ENCODE peak calls at places on chromosome 11, in ten cellular contexts. F is SK-N-SH, R is cardiac muscle cell, E is foreskin fibroblast, B is transverse colon, Q is B cell, X is Caco-2, J is omental fat pad, M is PC-9, H is IMR-90. T is an unnamed sample.

GRCh38 chr11:1830119-1830499 is 4.7 kb upstream of the SYT8 start:
- DNase-seq in H (no peak), B (no peak), E (no peak), M (peak), X (no peak), Q (no peak), F (no peak), R (no peak), J (no peak), T (no peak)

GRCh38 chr11:64632237-64632636 is 41.2 kb downstream of the SLC22A12 start:
- DNase-seq in F (no peak), J (no peak), M (no peak), H (no peak), X (no peak), B (no peak), Q (no peak), E (no peak), R (no peak), T (no peak)

GRCh38 chr11:126890561-126890960 is 110.0 kb downstream of the KIRREL3 start:
- DNase-seq in E (no peak), R (peak), M (no peak), H (no peak), B (no peak), J (no peak), F (no peak), X (no peak), Q (no peak), T (no peak)

GRCh38 chr11:67392182-67392715 is 463 bp downstream of the RAD9A start:
- DNase-seq in B (no peak), X (no peak), R (no peak), F (no peak), M (peak), E (no peak), Q (no peak), H (no peak), J (no peak), T (no peak)

GRCh38 chr11:118230088-118230487 is 5.3 kb upstream of the JAML start:
- DNase-seq in J (no peak), H (no peak), E (no peak), B (no peak), X (no peak), M (no peak), F (no peak), Q (no peak), R (no peak), T (no peak)

GRCh38 chr11:1298695-1299492 is 10.5 kb downstream of the TOLLIP start:
- DNase-seq in M (peak), X (peak), Q (peak), E (peak), H (peak), F (no peak), B (peak), J (peak), R (peak), T (peak)

GRCh38 chr11:31805629-31806185 is 5.4 kb downstream of the PAX6 start:
- DNase-seq in F (peak), Q (no peak), E (no peak), X (no peak), B (no peak), J (no peak), H (no peak), R (no peak), M (no peak), T (no peak)

GRCh38 chr11:1481861-1482441 is 4.6 kb downstream of the MOB2 start:
- DNase-seq in X (no peak), B (no peak), M (no peak), E (no peak), Q (no peak), F (no peak), H (no peak), R (no peak), J (no peak), T (no peak)

GRCh38 chr11:7272373-7272772 is 20.7 kb downstream of the SYT9 start:
- DNase-seq in M (no peak), R (no peak), J (no peak), X (no peak), Q (no peak), B (no peak), H (no peak), E (no peak), F (no peak), T (no peak)

GRCh38 chr11:9760180-9760550 is 96.3 kb downstream of the SWAP70 start:
- DNase-seq in B (peak), E (peak), X (no peak), R (no peak), H (peak), M (no peak), F (no peak), Q (no peak), J (peak), T (no peak)

GRCh38 chr11:117179048-117179999 is 781 bp downstream of the SIDT2 start:
- DNase-seq in B (peak), M (peak), X (peak), J (peak), Q (peak), F (no peak), H (no peak), E (no peak), R (peak), T (no peak)

GRCh38 chr11:34439521-34440258 is 956 bp downstream of the CAT start:
- DNase-seq in X (peak), Q (no peak), R (no peak), M (no peak), H (no peak), E (no peak), B (peak), J (no peak), F (peak), T (no peak)

GRCh38 chr11:2301631-2302272 is at the start of the genes C11orf21 and TSPAN32:
- DNase-seq in F (no peak), R (peak), H (peak), J (peak), Q (peak), M (no peak), E (no peak), B (peak), X (no peak), T (no peak)

GRCh38 chr11:512895-513595 is 6.0 kb upstream of the RNH1 start:
- DNase-seq in J (no peak), E (no peak), H (no peak), X (no peak), M (no peak), F (no peak), B (no peak), R (no peak), Q (no peak), T (no peak)

GRCh38 chr11:6568191-6568918 is 35.1 kb downstream of the RRP8 start:
- DNase-seq in F (no peak), J (no peak), B (no peak), E (peak), M (no peak), R (peak), Q (no peak), X (no peak), H (peak), T (peak)

GRCh38 chr11:70250876-70251275 is 19.6 kb upstream of the PPFIA1 start:
- DNase-seq in M (no peak), E (no peak), J (no peak), Q (no peak), B (no peak), H (no peak), F (no peak), X (no peak), R (no peak), T (no peak)

GRCh38 chr11:106178361-106178760 is 100.9 kb downstream of the AASDHPPT start:
- DNase-seq in H (no peak), Q (no peak), J (no peak), X (no peak), F (no peak), R (no peak), E (no peak), B (no peak), M (no peak), T (no peak)

GRCh38 chr11:2818503-2818902 is 67.1 kb downstream of the CDKN1C start:
- DNase-seq in X (no peak), B (no peak), Q (no peak), H (no peak), R (no peak), F (no peak), J (no peak), M (no peak), E (no peak), T (no peak)

GRCh38 chr11:120431633-120432032 is 79.9 kb upstream of the GRIK4 start:
- DNase-seq in X (no peak), E (peak), B (no peak), F (peak), Q (no peak), M (peak), R (no peak), H (peak), J (no peak), T (no peak)
- TF ChIP-seq CTCF in X (peak), E (peak), B (peak), F (peak), Q (no peak), M (no peak), R (peak), H (peak), J (no peak), T (no peak)

DNA sequence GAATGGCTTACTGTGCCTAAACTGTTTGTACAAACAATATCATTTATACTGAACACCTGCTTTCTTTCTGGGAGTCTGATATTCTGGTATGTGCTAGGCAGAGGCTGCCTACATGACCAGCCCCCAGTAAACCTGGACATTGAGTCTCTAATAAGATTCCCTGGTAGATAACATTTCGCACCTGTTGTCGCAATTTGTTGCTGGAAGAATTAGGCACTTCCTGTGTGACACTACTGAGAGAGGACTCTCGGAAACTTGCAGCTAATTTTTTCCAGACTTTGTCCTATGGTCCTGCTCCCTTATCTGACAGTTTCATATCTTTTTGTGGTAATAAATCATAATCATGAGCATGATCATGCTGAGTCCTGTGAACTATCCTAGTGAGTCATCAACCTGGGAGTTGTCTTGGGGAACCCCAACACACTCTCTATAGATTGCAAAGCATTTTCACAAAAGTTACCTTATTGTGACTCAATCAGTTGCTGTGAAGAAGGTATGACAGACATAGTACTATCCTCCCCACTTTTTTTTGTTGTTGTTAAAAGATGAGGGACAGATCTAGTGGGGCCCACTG is 257.8 kb upstream of the CCDC90B start:
- DNase-seq in Q (no peak), E (no peak), B (no peak), X (peak), H (no peak), M (no peak), F (no peak), J (no peak), R (no peak), T (no peak)
- TF ChIP-seq CTCF in Q (no peak), E (no peak), B (no peak), X (no peak), H (no peak), M (no peak), F (no peak), J (no peak), R (no peak), T (no peak)

GRCh38 chr11:131690776-131691557 is 320.6 kb downstream of the NTM start:
- DNase-seq in M (no peak), B (no peak), J (no peak), R (no peak), X (no peak), E (no peak), F (no peak), Q (peak), H (no peak), T (no peak)

GRCh38 chr11:131692961-131693360 is 322.5 kb downstream of the NTM start:
- DNase-seq in Q (no peak), R (no peak), M (no peak), E (no peak), X (no peak), H (no peak), B (no peak), F (no peak), J (no peak), T (no peak)

GRCh38 chr11:131690362-131690761 is 319.9 kb downstream of the NTM start:
- DNase-seq in E (no peak), J (no peak), H (no peak), M (no peak), Q (no peak), F (no peak), X (no peak), B (no peak), R (no peak), T (no peak)

GRCh38 chr11:131692151-131692550 is 321.7 kb downstream of the NTM start:
- DNase-seq in M (no peak), E (no peak), Q (no peak), F (no peak), X (no peak), B (no peak), H (no peak), R (no peak), J (no peak), T (no peak)

GRCh38 chr11:131691558-131692041 is 321.2 kb downstream of the NTM start:
- DNase-seq in M (no peak), Q (no peak), E (no peak), F (peak), H (peak), R (peak), B (no peak), X (no peak), J (no peak), T (no peak)
- TF ChIP-seq CTCF in M (no peak), Q (no peak), E (peak), F (peak), H (peak), R (peak), B (peak), X (no peak), J (no peak), T (peak)

GRCh38 chr11:62875698-62876483 is 4.8 kb upstream of the SLC3A2 start:
- DNase-seq in M (no peak), X (peak), E (no peak), H (no peak), R (no peak), F (no peak), J (no peak), B (no peak), Q (no peak), T (no peak)
- TF ChIP-seq CTCF in M (no peak), X (peak), E (no peak), H (no peak), R (no peak), F (no peak), J (no peak), B (no peak), Q (no peak), T (no peak)

GRCh38 chr11:46075928-46076327 is 45.3 kb downstream of the PHF21A start:
- DNase-seq in X (no peak), E (no peak), B (no peak), Q (no peak), H (no peak), M (no peak), F (no peak), J (no peak), R (no peak), T (no peak)
- TF ChIP-seq CTCF in X (peak), E (no peak), B (no peak), Q (no peak), H (peak), M (peak), F (peak), J (no peak), R (peak), T (peak)

GRCh38 chr11:121104223-121104831 is 3.3 kb downstream of the TECTA start:
- DNase-seq in M (no peak), H (no peak), B (no peak), F (no peak), X (no peak), Q (no peak), E (no peak), R (no peak), J (no peak), T (no peak)
- TF ChIP-seq CTCF in M (peak), H (no peak), B (no peak), F (peak), X (peak), Q (no peak), E (no peak), R (peak), J (no peak), T (no peak)

T was measured in LNCaP clone FGC.